ENCODE peak calls at places on chromosome X, in four cellular contexts. One of them, this sample, is unnamed.

GRCh38 chrX:118503260-118504041 is 7.8 kb downstream of the DOCK11 start:
- DNase-seq in H7: no peak
- DNase-seq in tibial artery: no peak
- DNase-seq in aorta: no peak
- DNase-seq in this sample: no peak

GRCh38 chrX:43333543-43333942 is 322.6 kb upstream of the MAOA start:
- DNase-seq in H7: no peak
- DNase-seq in aorta: no peak
- DNase-seq in tibial artery: no peak
- DNase-seq in this sample: no peak

GRCh38 chrX:2654436-2655340 is 36.4 kb upstream of the CD99 start:
- DNase-seq in tibial artery: no peak
- DNase-seq in H7: no peak
- DNase-seq in aorta: no peak
- DNase-seq in this sample: no peak

GRCh38 chrX:56569378-56570061 is 6.1 kb downstream of the UBQLN2 start:
- DNase-seq in aorta: no peak
- DNase-seq in H7: no peak
- DNase-seq in tibial artery: no peak
- DNase-seq in this sample: no peak

GRCh38 chrX:53263597-53264094 is 17.7 kb downstream of the IQSEC2 start:
- DNase-seq in tibial artery: no peak
- DNase-seq in aorta: no peak
- DNase-seq in H7: no peak
- DNase-seq in this sample: peak; percentile 35

GRCh38 chrX:70254909-70255308 is 5.1 kb downstream of the P2RY4 start:
- DNase-seq in aorta: no peak
- DNase-seq in tibial artery: no peak
- DNase-seq in H7: no peak
- DNase-seq in this sample: no peak

GRCh38 chrX:17553961-17554482 is 179.0 kb downstream of the NHS start:
- DNase-seq in aorta: no peak
- DNase-seq in tibial artery: no peak
- DNase-seq in H7: no peak
- DNase-seq in this sample: no peak

GRCh38 chrX:115939070-115939469 is 231.5 kb upstream of the AGTR2 start:
- DNase-seq in H7: no peak
- DNase-seq in tibial artery: no peak
- DNase-seq in aorta: no peak
- DNase-seq in this sample: no peak

GRCh38 chrX:103716967-103717366 is 6.3 kb downstream of the TMEM31 start:
- DNase-seq in tibial artery: no peak
- DNase-seq in H7: no peak
- DNase-seq in aorta: no peak
- DNase-seq in this sample: no peak

GRCh38 chrX:19709812-19710518 is 177.4 kb downstream of the SH3KBP1 start:
- DNase-seq in aorta: no peak
- DNase-seq in tibial artery: no peak
- DNase-seq in H7: no peak
- DNase-seq in this sample: peak; percentile 49

GRCh38 chrX:10892605-10893225 is 218.4 kb upstream of the HCCS start:
- DNase-seq in H7: no peak
- DNase-seq in aorta: no peak
- DNase-seq in tibial artery: no peak
- DNase-seq in this sample: no peak

GRCh38 chrX:3044196-3044595 is 2.9 kb downstream of the ARSF start:
- DNase-seq in tibial artery: no peak
- DNase-seq in H7: no peak
- DNase-seq in aorta: no peak
- DNase-seq in this sample: no peak

GRCh38 chrX:68731254-68731653 is 83.8 kb downstream of the STARD8 start:
- DNase-seq in H7: no peak
- DNase-seq in tibial artery: no peak
- DNase-seq in aorta: no peak
- DNase-seq in this sample: no peak

GRCh38 chrX:17377795-17378194 is 2.8 kb downstream of the NHS start:
- DNase-seq in aorta: no peak
- DNase-seq in H7: peak; percentile 49
- DNase-seq in tibial artery: no peak
- DNase-seq in this sample: no peak

GRCh38 chrX:46918434-46918833 is 6.2 kb downstream of the JADE3 start:
- DNase-seq in H7: no peak
- DNase-seq in tibial artery: no peak
- DNase-seq in aorta: no peak
- DNase-seq in this sample: no peak

GRCh38 chrX:53280703-53281320 is 572 bp downstream of the IQSEC2 start:
- DNase-seq in tibial artery: peak; percentile 41
- DNase-seq in H7: peak; percentile 63
- DNase-seq in aorta: no peak
- DNase-seq in this sample: peak; percentile 13

GRCh38 chrX:74585766-74586165 is 28.7 kb downstream of the RLIM start:
- DNase-seq in aorta: no peak
- DNase-seq in tibial artery: no peak
- DNase-seq in H7: no peak
- DNase-seq in this sample: no peak

GRCh38 chrX:16119353-16120220 is 3.8 kb upstream of the GRPR start:
- DNase-seq in aorta: no peak
- DNase-seq in tibial artery: no peak
- DNase-seq in H7: no peak
- DNase-seq in this sample: no peak

GRCh38 chrX:129037389-129037788 is 485.9 kb downstream of the SMARCA1 start:
- DNase-seq in tibial artery: no peak
- DNase-seq in H7: no peak
- DNase-seq in aorta: no peak
- DNase-seq in this sample: no peak

GRCh38 chrX:479273-479981 is 92.7 kb upstream of the PPP2R3B start:
- DNase-seq in H7: no peak
- DNase-seq in tibial artery: no peak
- DNase-seq in aorta: no peak
- DNase-seq in this sample: no peak

GRCh38 chrX:13101439-13102139 is 57.2 kb upstream of the FAM9C start:
- DNase-seq in H7: no peak
- DNase-seq in tibial artery: peak; percentile 81
- DNase-seq in aorta: no peak
- DNase-seq in this sample: peak; percentile 66

DNA sequence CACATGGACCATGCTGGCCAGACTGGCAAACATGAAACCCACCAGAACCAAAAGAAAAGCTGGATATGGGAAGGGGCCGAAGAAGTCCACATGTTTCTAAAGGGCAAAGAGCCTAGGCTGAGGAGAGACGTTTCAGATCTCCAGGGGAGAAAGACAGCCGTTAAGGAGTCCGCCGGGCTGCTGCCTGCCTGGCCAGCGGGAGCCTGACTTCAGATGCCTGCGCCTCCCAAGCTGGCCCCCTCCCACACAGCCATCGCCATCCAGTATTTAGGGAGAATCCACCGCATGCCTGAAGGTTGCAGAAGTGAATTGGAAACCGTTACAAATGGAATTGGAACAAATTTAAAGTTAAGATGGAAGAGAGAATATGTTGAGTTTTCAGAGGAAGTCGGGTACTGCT is 2.9 kb downstream of the TBL1X start:
- DNase-seq in H7: peak; percentile 82
- DNase-seq in tibial artery: no peak
- DNase-seq in aorta: no peak
- DNase-seq in this sample: no peak
- H3K4me3 ChIP-seq in H7: no peak overlapping the region
- H3K4me3 ChIP-seq in tibial artery: peak overlapping the region; percentile 77
- H3K4me3 ChIP-seq in aorta: peak overlapping the region; percentile 43
- H3K4me3 ChIP-seq in this sample: no peak overlapping the region

DNA sequence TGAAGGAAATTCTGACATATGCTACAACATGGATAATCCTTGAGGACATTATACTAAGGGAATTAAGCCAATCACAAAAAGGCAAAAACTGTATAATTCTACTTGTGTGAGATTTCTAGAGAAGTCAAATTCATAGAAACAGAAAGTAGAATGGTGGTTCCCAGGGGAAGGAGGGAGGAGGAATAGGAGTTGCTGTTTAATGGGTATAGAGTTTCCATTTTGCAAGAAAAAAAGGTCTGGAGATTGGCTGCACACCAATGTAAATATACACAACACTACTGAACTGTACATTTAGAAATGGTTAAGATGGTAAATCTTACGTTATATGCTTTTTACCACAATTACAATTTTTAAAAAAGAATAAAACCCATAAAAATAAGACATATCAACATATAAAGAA is 35.8 kb upstream of the KCNE5 start:
- DNase-seq in H7: no peak
- DNase-seq in tibial artery: no peak
- DNase-seq in aorta: no peak
- DNase-seq in this sample: no peak
- H3K36me3 ChIP-seq in H7: peaks cover 5% of the 10 kb centered on the region
- H3K36me3 ChIP-seq in tibial artery: peaks cover 30% of the 10 kb centered on the region
- H3K36me3 ChIP-seq in aorta: no peaks in the 10 kb centered on the region
- H3K36me3 ChIP-seq in this sample: peaks cover 2% of the 10 kb centered on the region

DNA sequence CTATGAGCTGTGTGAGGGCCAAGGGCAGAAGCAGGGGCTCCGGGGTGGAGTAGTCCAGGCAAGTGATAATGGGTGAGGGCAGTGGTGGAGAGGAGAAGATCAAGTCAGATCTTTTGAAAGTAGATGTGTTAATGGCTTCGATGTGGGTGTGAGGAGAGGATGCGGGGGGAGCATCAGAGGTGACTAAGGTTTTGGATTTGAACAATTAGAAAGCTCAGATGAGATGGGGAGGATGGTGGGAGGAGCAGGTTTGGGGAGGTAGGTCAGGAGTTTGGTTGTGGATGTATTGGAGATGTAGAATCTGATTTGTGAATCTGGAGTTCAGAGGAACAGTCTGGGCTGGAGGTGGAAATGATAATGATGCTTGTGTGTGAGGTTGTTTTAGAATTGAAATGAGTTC is 4.6 kb downstream of the FTSJ1 start:
- DNase-seq in tibial artery: no peak
- DNase-seq in aorta: no peak
- DNase-seq in H7: no peak
- DNase-seq in this sample: no peak
- H3K4me3 ChIP-seq in tibial artery: no peak overlapping the region
- H3K4me3 ChIP-seq in aorta: no peak overlapping the region
- H3K4me3 ChIP-seq in H7: no peak overlapping the region
- H3K4me3 ChIP-seq in this sample: no peak overlapping the region

GRCh38 chrX:54808605-54809483 is 1.3 kb downstream of the MAGED2 start:
- DNase-seq in tibial artery: peak; percentile 93
- DNase-seq in aorta: peak; percentile 95
- DNase-seq in H7: peak; percentile 92
- DNase-seq in this sample: peak; percentile 83

GRCh38 chrX:54810532-54810931 is 3.0 kb downstream of the MAGED2 start:
- DNase-seq in H7: no peak
- DNase-seq in tibial artery: no peak
- DNase-seq in aorta: no peak
- DNase-seq in this sample: no peak

GRCh38 chrX:54811301-54811885 is 3.8 kb downstream of the MAGED2 start:
- DNase-seq in aorta: no peak
- DNase-seq in H7: no peak
- DNase-seq in tibial artery: no peak
- DNase-seq in this sample: no peak

GRCh38 chrX:54808109-54808604 is 612 bp downstream of the MAGED2 start:
- DNase-seq in tibial artery: peak; percentile 75
- DNase-seq in aorta: peak; percentile 89
- DNase-seq in H7: peak; percentile 85
- DNase-seq in this sample: no peak

GRCh38 chrX:54812306-54812705 is 4.8 kb downstream of the MAGED2 start:
- DNase-seq in H7: no peak
- DNase-seq in tibial artery: no peak
- DNase-seq in aorta: no peak
- DNase-seq in this sample: no peak
- H3K36me3 ChIP-seq in H7: peaks cover 34% of the 10 kb centered on the region
- H3K36me3 ChIP-seq in tibial artery: peaks cover 59% of the 10 kb centered on the region
- H3K36me3 ChIP-seq in aorta: peaks cover 18% of the 10 kb centered on the region
- H3K36me3 ChIP-seq in this sample: peaks cover 7% of the 10 kb centered on the region

DNA sequence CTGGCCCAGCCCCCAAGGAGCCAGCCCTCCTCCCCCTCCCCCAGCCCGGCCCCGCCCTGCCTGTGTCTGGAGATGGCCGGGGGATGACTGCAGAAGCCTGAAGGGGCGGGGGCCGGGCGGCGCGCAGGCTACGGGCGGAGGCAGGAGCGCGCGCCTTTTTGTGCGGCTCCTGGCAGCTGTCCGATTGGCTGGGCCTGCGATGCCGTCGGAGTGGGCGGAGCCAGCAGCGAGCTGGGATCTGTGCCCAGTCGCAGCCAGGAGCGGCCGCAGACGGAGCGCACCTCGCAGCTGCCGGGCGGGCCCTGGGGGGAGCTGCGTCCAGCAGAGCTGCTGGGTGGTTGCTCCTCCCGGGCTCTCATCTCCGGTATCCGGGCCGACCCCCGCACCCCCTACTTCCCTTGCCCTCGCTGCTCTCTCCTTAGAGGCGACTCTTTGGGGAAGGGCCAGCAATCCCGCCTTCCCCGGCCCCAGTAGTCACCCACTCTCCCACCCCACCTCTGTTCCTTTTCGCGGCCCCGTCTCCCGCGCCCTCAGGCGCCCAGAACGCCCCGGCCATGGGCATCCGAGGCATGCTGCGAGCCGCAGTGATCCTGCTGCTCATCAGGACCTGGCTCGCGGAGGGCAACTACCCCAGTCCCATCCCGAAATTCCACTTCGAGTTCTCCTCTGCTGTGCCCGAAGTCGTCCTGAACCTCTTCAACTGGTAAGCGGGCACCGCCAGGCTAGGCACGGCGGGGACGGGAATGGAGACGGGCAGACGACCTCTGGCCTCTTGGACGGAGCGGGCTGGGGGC is at the start of gene GABRQ:
- DNase-seq in aorta: no peak
- DNase-seq in H7: peak; percentile 90
- DNase-seq in tibial artery: no peak
- DNase-seq in this sample: no peak
- H3K4me3 ChIP-seq in aorta: no peak within 1 kb of the TSS
- H3K4me3 ChIP-seq in H7: peak within 1 kb of the TSS; percentile 58
- H3K4me3 ChIP-seq in tibial artery: peak within 1 kb of the TSS; percentile 7
- H3K4me3 ChIP-seq in this sample: no peak within 1 kb of the TSS

GRCh38 chrX:136221851-136222513 is 29.2 kb downstream of the MAP7D3 start:
- DNase-seq in H7: no peak
- DNase-seq in aorta: no peak
- DNase-seq in tibial artery: no peak
- DNase-seq in this sample: no peak
- H3K36me3 ChIP-seq in H7: peaks cover 9% of the 10 kb centered on the region
- H3K36me3 ChIP-seq in aorta: peaks cover 4% of the 10 kb centered on the region
- H3K36me3 ChIP-seq in tibial artery: peaks cover 62% of the 10 kb centered on the region
- H3K36me3 ChIP-seq in this sample: peaks cover 3% of the 10 kb centered on the region

DNA sequence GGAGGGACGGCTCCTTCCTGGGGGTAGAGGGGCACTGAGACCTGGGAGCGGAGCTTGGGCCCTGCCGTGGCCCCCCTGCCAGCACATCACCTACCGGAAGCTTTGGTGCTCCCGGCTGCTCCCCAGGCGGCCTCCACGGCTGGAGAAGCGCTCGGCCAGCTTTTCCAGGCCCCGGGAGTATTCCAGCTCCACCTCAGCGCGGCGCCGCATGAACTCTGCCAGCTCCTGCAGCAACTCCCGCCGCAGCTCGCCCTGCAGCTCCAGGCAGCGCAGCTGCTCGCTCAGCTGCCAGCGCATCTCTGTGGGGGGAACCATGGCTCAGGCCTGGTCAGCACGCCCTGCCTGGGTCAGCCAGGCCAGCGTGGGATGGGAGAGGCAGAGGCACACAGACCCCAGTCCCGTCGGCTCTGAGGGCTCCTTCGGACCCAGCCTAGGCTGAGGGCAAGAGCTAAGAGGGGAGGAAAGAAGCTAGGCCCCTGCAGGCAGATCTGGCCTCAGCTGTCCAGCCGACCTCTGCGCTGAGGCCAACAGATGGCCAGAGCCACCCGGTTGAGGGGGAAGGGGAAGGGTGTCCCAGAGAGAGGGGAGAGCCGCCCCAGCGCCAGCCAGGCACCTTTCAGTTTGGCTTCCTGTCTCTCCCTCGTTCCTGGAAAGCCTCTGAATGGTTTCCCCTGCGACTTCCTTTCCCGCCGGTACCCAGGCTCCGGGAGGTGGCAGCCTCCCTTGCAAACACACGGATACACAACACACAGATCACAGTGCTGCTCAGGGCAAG is 4.4 kb downstream of the ARHGAP4 start:
- DNase-seq in H7: no peak
- DNase-seq in aorta: no peak
- DNase-seq in tibial artery: no peak
- DNase-seq in this sample: no peak
- H3K4me3 ChIP-seq in H7: no peak overlapping the region
- H3K4me3 ChIP-seq in aorta: no peak overlapping the region
- H3K4me3 ChIP-seq in tibial artery: no peak overlapping the region
- H3K4me3 ChIP-seq in this sample: no peak overlapping the region